ENCODE peak calls at places on chromosome 19, in five cellular contexts. X is T-helper 1 cell, O is OCI-LY7, G is tibial artery, M is gastrocnemius medialis. A is an unnamed sample.

GRCh38 chr19:39341720-39342604 is at the start of gene SAMD4B:
- DNase-seq in X (peak), O (peak), G (peak), M (peak), A (peak)

GRCh38 chr19:3881272-3882040 is 971 bp downstream of the ATCAY start:
- DNase-seq in X (no peak), O (no peak), G (no peak), M (no peak), A (peak)

GRCh38 chr19:47357788-47358680 is 8.9 kb downstream of the DHX34 start:
- DNase-seq in X (no peak), O (peak), G (no peak), M (no peak), A (peak)

GRCh38 chr19:10782795-10783194 is 53.2 kb downstream of the TMED1 start:
- DNase-seq in X (no peak), O (no peak), G (peak), M (no peak), A (no peak)

GRCh38 chr19:1163934-1164683 is 10.0 kb downstream of the SBNO2 start:
- DNase-seq in X (no peak), O (no peak), G (no peak), M (peak), A (no peak)

GRCh38 chr19:17687857-17688784 is at the start of gene UNC13A:
- DNase-seq in X (peak), O (no peak), G (no peak), M (no peak), A (peak)

GRCh38 chr19:33098023-33098652 is 17.2 kb downstream of the GPATCH1 start:
- DNase-seq in X (no peak), O (no peak), G (no peak), M (no peak), A (no peak)

GRCh38 chr19:48123907-48124675 is 13.5 kb upstream of the PLA2G4C start:
- DNase-seq in X (no peak), O (no peak), G (no peak), M (no peak), A (peak)

GRCh38 chr19:18904334-18905057 is 8.5 kb upstream of the CERS1 start:
- DNase-seq in X (no peak), O (no peak), G (no peak), M (no peak), A (no peak)

GRCh38 chr19:34269968-34270621 is 15.7 kb downstream of the GARRE1 start:
- DNase-seq in X (peak), O (peak), G (peak), M (peak), A (peak)

GRCh38 chr19:15656467-15656866 is 15.8 kb downstream of the CYP4F3 start:
- DNase-seq in X (no peak), O (no peak), G (no peak), M (no peak), A (no peak)

GRCh38 chr19:48635263-48635965 is 1.8 kb downstream of the DBP start:
- DNase-seq in X (peak), O (peak), G (peak), M (peak), A (peak)

GRCh38 chr19:57171551-57172081 is 4.3 kb upstream of the DUXA start:
- DNase-seq in X (peak), O (no peak), G (peak), M (no peak), A (no peak)

GRCh38 chr19:54178581-54179261 is 5.8 kb upstream of the TMC4 start:
- DNase-seq in X (no peak), O (peak), G (no peak), M (no peak), A (no peak)

GRCh38 chr19:47095707-47096704 is 17.6 kb downstream of the ZC3H4 start:
- DNase-seq in X (no peak), O (no peak), G (peak), M (peak), A (peak)

GRCh38 chr19:23698711-23699520 is 11.9 kb upstream of the ZNF675 start:
- DNase-seq in X (no peak), O (no peak), G (no peak), M (no peak), A (no peak)

GRCh38 chr19:2266183-2266993 is 10.2 kb upstream of the JSRP1 start:
- DNase-seq in X (no peak), O (peak), G (peak), M (peak), A (peak)

GRCh38 chr19:10971107-10971715 is 10.4 kb downstream of the SMARCA4 start:
- DNase-seq in X (no peak), O (peak), G (no peak), M (no peak), A (peak)

GRCh38 chr19:48806818-48807589 is 3.8 kb downstream of the BCAT2 start:
- DNase-seq in X (no peak), O (peak), G (no peak), M (peak), A (peak)

GRCh38 chr19:39144487-39145071 is 19.0 kb downstream of the PAK4 start:
- DNase-seq in X (no peak), O (no peak), G (no peak), M (no peak), A (no peak)

GRCh38 chr19:36259211-36259610 is 44.3 kb downstream of the ZNF146 start:
- DNase-seq in X (no peak), O (no peak), G (no peak), M (no peak), A (no peak)

GRCh38 chr19:12055784-12056183 is 3.0 kb upstream of the ZNF878 start:
- DNase-seq in X (no peak), O (no peak), G (no peak), M (no peak), A (no peak)